ENCODE peak calls at places on chromosomes 16 and 17, in ten cellular contexts. Y is sigmoid colon; S is CD8-positive, alpha-beta T cell; L is pancreas; D is CD4-positive, alpha-beta memory T cell; K is ovary; C is endodermal cell; T is tibial artery; W is uterus; F is OCI-LY7. M is an unnamed sample.
A peak's percentile ranks its signal among the peaks of the same experiment; 100 is the strongest.

GRCh38 chr16:10895053-10895946 is 18.3 kb downstream of the CIITA start:
- DNase-seq in Y (no peak), S (no peak), L (no peak), D (peak; percentile 6), K (peak; percentile 62), C (peak; percentile 96), T (no peak), W (no peak), F (peak; percentile 52), M (peak; percentile 32)

GRCh38 chr17:14305785-14306496 is 5.1 kb downstream of the HS3ST3B1 start:
- DNase-seq in Y (no peak), S (no peak), L (no peak), D (no peak), K (no peak), C (no peak), T (no peak), W (no peak), F (no peak), M (no peak)

GRCh38 chr16:4021070-4021779 is 95.0 kb downstream of the ADCY9 start:
- DNase-seq in Y (no peak), S (no peak), L (peak; percentile 90), D (no peak), K (no peak), C (no peak), T (no peak), W (no peak), F (no peak), M (no peak)

GRCh38 chr16:76278976-76279375 is 1.8 kb downstream of the CNTNAP4 start:
- DNase-seq in Y (no peak), S (no peak), L (no peak), D (no peak), K (no peak), C (no peak), T (no peak), W (no peak), F (peak; percentile 45), M (peak; percentile 58)

GRCh38 chr17:43373343-43373742 is 25.4 kb upstream of the ARL4D start:
- DNase-seq in Y (no peak), S (no peak), L (no peak), D (no peak), K (no peak), C (no peak), T (no peak), W (no peak), F (no peak), M (no peak)

GRCh38 chr17:30921544-30922196 is at the start of gene ADAP2:
- DNase-seq in Y (peak; percentile 73), S (no peak), L (peak; percentile 78), D (no peak), K (no peak), C (peak; percentile 88), T (peak; percentile 68), W (peak; percentile 24), F (peak; percentile 27), M (peak; percentile 22)

GRCh38 chr16:67942200-67942509 is 1.8 kb downstream of the LCAT start:
- DNase-seq in Y (no peak), S (no peak), L (no peak), D (peak; percentile 17), K (no peak), C (peak; percentile 90), T (no peak), W (no peak), F (peak; percentile 62), M (no peak)

GRCh38 chr16:28534542-28535373 is 4.0 kb downstream of the NUPR1 start:
- DNase-seq in Y (peak; percentile 89), S (no peak), L (no peak), D (peak; percentile 52), K (no peak), C (no peak), T (peak; percentile 84), W (no peak), F (no peak), M (peak; percentile 73)

GRCh38 chr17:45150911-45151809 is 2.9 kb downstream of the HEXIM1 start:
- DNase-seq in Y (no peak), S (no peak), L (no peak), D (no peak), K (no peak), C (no peak), T (no peak), W (no peak), F (no peak), M (peak; percentile 51)
- H3K4me1 ChIP-seq in Y (peaks cover 6% of the 10 kb centered on the region), S (peaks cover 32% of the 10 kb centered on the region), L (peaks cover 16% of the 10 kb centered on the region), D (peaks cover 45% of the 10 kb centered on the region), K (peaks cover 8% of the 10 kb centered on the region), C (peaks cover 10% of the 10 kb centered on the region), T (peaks cover 47% of the 10 kb centered on the region), W (peaks cover 6% of the 10 kb centered on the region), F (peaks cover 36% of the 10 kb centered on the region), M (no peaks in the 10 kb centered on the region)

GRCh38 chr17:82235775-82236141 is 6.9 kb downstream of the SLC16A3 start:
- DNase-seq in Y (peak; percentile 72), S (no peak), L (peak; percentile 46), D (no peak), K (peak; percentile 67), C (no peak), T (no peak), W (no peak), F (no peak), M (no peak)
- H3K4me1 ChIP-seq in Y (no peaks in the 10 kb centered on the region), S (peaks cover 52% of the 10 kb centered on the region), L (peaks cover 7% of the 10 kb centered on the region), D (peaks cover 61% of the 10 kb centered on the region), K (peaks cover 48% of the 10 kb centered on the region), C (peaks cover 9% of the 10 kb centered on the region), T (peaks cover 73% of the 10 kb centered on the region), W (peaks cover 4% of the 10 kb centered on the region), F (peaks cover 35% of the 10 kb centered on the region), M (peaks cover 41% of the 10 kb centered on the region)

GRCh38 chr17:66509913-66510312 is 207.5 kb downstream of the PRKCA start:
- DNase-seq in Y (no peak), S (no peak), L (no peak), D (no peak), K (no peak), C (no peak), T (no peak), W (no peak), F (no peak), M (no peak)

GRCh38 chr17:66508896-66509843 is 206.8 kb downstream of the PRKCA start:
- DNase-seq in Y (peak; percentile 72), S (no peak), L (peak; percentile 52), D (no peak), K (no peak), C (no peak), T (no peak), W (no peak), F (no peak), M (peak; percentile 90)

GRCh38 chr17:66506641-66507040 is 204.2 kb downstream of the PRKCA start:
- DNase-seq in Y (no peak), S (no peak), L (no peak), D (no peak), K (no peak), C (no peak), T (no peak), W (no peak), F (no peak), M (peak; percentile 81)

GRCh38 chr17:66507982-66508760 is 205.8 kb downstream of the PRKCA start:
- DNase-seq in Y (no peak), S (no peak), L (no peak), D (no peak), K (no peak), C (no peak), T (no peak), W (no peak), F (no peak), M (peak; percentile 21)

DNA sequence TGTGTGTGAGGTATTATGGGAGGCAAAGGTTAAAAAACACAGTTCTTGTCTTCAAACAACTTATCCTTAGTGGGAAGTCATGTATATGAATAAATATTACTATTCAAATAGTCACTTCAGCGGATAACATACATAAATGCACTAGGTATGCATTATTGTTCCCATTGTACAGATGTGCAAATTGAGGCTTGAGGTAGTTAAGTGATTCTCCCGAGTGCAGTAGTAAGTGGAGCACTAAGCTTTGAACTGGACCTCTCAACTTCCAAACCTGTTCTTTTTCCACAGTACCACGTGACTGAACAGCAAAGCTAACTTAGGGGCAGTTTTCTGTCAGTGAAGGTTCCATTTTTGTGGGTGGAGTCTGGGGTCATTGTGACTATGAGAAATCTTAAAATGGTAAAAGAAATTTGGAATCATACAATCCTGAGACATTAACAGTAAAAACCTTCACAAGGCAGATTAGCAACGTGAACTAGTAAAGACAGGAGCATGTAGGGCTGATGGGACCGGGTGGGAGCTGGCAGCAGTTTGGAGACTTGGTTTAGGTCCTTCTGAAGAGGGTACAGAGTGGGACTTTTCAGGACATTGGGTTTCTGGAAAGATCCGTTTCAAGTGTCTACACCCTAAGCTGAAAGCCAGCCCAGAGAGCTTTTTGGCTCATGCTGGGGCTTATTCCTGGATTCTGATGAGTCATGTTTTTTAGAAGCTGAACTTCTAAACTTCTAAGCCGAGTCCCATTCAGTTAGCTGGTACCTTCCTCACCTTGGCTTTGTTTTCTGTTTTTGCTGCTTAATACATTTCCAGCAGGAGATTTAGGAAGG is 204.9 kb downstream of the PRKCA start:
- DNase-seq in Y (peak; percentile 68), S (no peak), L (no peak), D (no peak), K (peak; percentile 45), C (no peak), T (no peak), W (peak; percentile 40), F (no peak), M (peak; percentile 82)
- H3K4me1 ChIP-seq in Y (no peaks in the 10 kb centered on the region), S (peaks cover 20% of the 10 kb centered on the region), L (peaks cover 19% of the 10 kb centered on the region), D (peaks cover 41% of the 10 kb centered on the region), K (peaks cover 8% of the 10 kb centered on the region), C (no peaks in the 10 kb centered on the region), T (peaks cover 13% of the 10 kb centered on the region), W (peaks cover 8% of the 10 kb centered on the region), F (no peaks in the 10 kb centered on the region), M (peaks cover 27% of the 10 kb centered on the region)

GRCh38 chr16:30064746-30065111 is 831 bp upstream of the ALDOA start:
- DNase-seq in Y (no peak), S (no peak), L (no peak), D (no peak), K (no peak), C (peak; percentile 90), T (no peak), W (no peak), F (no peak), M (no peak)

GRCh38 chr16:30067584-30067916 is 2.0 kb downstream of the ALDOA start:
- DNase-seq in Y (no peak), S (no peak), L (no peak), D (no peak), K (no peak), C (no peak), T (no peak), W (no peak), F (no peak), M (no peak)

GRCh38 chr16:30065112-30065942 is at the start of gene ALDOA:
- DNase-seq in Y (peak; percentile 99), S (peak; percentile 82), L (peak; percentile 97), D (peak; percentile 94), K (peak; percentile 98), C (peak; percentile 98), T (peak; percentile 99), W (peak; percentile 99), F (peak; percentile 98), M (peak; percentile 99)

GRCh38 chr16:30066882-30067583 is 1.5 kb downstream of the ALDOA start:
- DNase-seq in Y (peak; percentile 77), S (no peak), L (peak; percentile 59), D (no peak), K (peak; percentile 57), C (no peak), T (peak; percentile 79), W (peak; percentile 35), F (no peak), M (no peak)

DNA sequence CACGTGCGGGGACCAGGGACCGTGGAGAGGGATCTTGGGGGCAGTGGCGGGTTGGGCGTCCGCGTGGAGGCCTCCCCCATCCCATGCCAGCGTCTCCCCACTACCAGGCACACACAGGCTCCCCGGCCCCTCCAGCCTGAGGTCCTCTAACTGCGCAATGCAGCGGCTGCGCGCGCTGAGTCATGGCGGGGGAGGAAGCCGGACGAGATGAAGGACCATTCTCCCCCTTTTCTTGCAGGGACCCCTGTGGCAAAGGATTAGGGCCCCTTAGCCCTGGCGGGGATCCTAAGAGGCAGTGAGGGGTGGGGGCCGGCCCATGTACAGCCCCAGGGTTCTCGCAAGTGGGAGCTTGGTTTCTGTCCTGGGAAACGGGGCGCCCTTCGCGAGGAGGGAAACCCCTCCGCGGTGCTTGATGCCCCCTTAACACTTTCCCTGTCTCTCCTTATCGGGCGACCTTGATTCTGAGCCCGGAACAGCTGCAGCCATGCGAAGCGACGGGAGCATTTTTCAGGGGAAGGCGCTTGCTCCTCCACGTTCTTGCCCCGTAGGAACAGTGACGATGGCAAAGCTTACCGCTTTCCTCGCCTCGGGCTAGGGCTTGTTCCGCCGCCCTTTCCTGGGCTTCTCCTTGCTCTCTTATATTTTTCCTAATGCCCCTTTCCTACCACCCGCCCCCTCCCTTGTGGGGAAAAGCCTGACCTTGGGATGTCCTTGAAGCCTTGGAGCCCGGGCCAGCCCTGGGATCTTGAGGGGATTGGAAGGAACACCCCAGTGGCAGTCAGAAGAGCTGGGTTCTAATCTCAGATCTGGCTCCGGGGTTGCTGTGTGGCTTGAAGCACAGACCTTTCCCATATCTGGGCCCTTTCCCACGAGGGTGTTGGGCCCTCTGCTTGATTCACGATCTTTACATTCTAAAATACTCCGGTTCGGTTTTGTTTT is 652 bp downstream of the ALDOA start:
- DNase-seq in Y (no peak), S (no peak), L (peak; percentile 48), D (no peak), K (no peak), C (no peak), T (no peak), W (no peak), F (peak; percentile 35), M (peak; percentile 70)
- H3K4me1 ChIP-seq in Y (no peaks in the 10 kb centered on the region), S (peaks cover 48% of the 10 kb centered on the region), L (peaks cover 19% of the 10 kb centered on the region), D (peaks cover 49% of the 10 kb centered on the region), K (peaks cover 21% of the 10 kb centered on the region), C (peaks cover 8% of the 10 kb centered on the region), T (peaks cover 58% of the 10 kb centered on the region), W (peaks cover 15% of the 10 kb centered on the region), F (peaks cover 39% of the 10 kb centered on the region), M (peaks cover 34% of the 10 kb centered on the region)